ENCODE peak calls at places on chromosomes 4 and X, in four cellular contexts. C is adrenal gland, J is IMR-90, G is Peyer's patch. V is an unnamed sample. For H3K4me1, the result is how much of the 10 kb centered on the place peaks cover.

GRCh38 chr4:153804742-153805141 is 15.9 kb upstream of the SFRP2 start:
- DNase-seq in C (no peak), J (no peak), G (no peak), V (no peak)

GRCh38 chr4:118279328-118279727 is 73.5 kb downstream of the PRSS12 start:
- DNase-seq in C (no peak), J (no peak), G (no peak), V (no peak)

GRCh38 chr4:112173593-112174559 is 28.6 kb downstream of the FAM241A start:
- DNase-seq in C (no peak), J (no peak), G (no peak), V (no peak)

GRCh38 chr4:168708108-168708507 is 211.3 kb downstream of the PALLD start:
- DNase-seq in C (no peak), J (peak), G (no peak), V (no peak)

GRCh38 chr4:151807220-151807619 is 46.4 kb upstream of the GATB start:
- DNase-seq in C (no peak), J (no peak), G (peak), V (no peak)

GRCh38 chr4:1973661-1974060 is 35.1 kb downstream of the NELFA start:
- DNase-seq in C (no peak), J (no peak), G (no peak), V (no peak)

GRCh38 chrX:71128915-71129765 is 10.7 kb downstream of the MED12 start:
- DNase-seq in C (peak), J (peak), G (peak), V (peak)

GRCh38 chrX:7927259-7928167 is at the start of gene PNPLA4:
- DNase-seq in C (peak), J (peak), G (peak), V (peak)

GRCh38 chr4:174423257-174423944 is 98.9 kb downstream of the HPGD start:
- DNase-seq in C (peak), J (peak), G (no peak), V (peak)

GRCh38 chrX:47351706-47352105 is 18.7 kb upstream of the ZNF157 start:
- DNase-seq in C (peak), J (peak), G (no peak), V (no peak)

GRCh38 chr4:99679204-99679603 is 21.6 kb upstream of the C4orf54 start:
- DNase-seq in C (peak), J (no peak), G (no peak), V (no peak)

GRCh38 chr4:82921795-82922194 is 21.3 kb downstream of the THAP9 start:
- DNase-seq in C (no peak), J (no peak), G (no peak), V (no peak)

GRCh38 chr4:52659722-52660261 is 691 bp upstream of the USP46 start:
- DNase-seq in C (peak), J (no peak), G (peak), V (peak)

GRCh38 chrX:11666180-11666579 is 460 bp upstream of the ARHGAP6 start:
- DNase-seq in C (no peak), J (no peak), G (no peak), V (no peak)

GRCh38 chr4:70818921-70819320 is 20.8 kb downstream of the GRSF1 start:
- DNase-seq in C (no peak), J (no peak), G (no peak), V (no peak)

GRCh38 chr4:94127707-94128328 is 79.8 kb upstream of the SMARCAD1 start:
- DNase-seq in C (no peak), J (peak), G (no peak), V (no peak)

GRCh38 chr4:122875949-122876348 is 46.4 kb downstream of the NUDT6 start:
- DNase-seq in C (no peak), J (no peak), G (no peak), V (no peak)

GRCh38 chrX:68455151-68455510 is 21.8 kb upstream of the OPHN1 start:
- DNase-seq in C (no peak), J (no peak), G (no peak), V (no peak)

GRCh38 chr4:159212675-159213297 is 109.9 kb downstream of the RAPGEF2 start:
- DNase-seq in C (no peak), J (no peak), G (no peak), V (no peak)

GRCh38 chrX:332916-333610 is 14.5 kb upstream of the GTPBP6 start:
- DNase-seq in C (peak), J (no peak), G (no peak), V (no peak)

GRCh38 chr4:150609131-150609530 is 27.2 kb downstream of the MAB21L2 start:
- DNase-seq in C (no peak), J (peak), G (no peak), V (no peak)

GRCh38 chr4:165325732-165326512 is 1.5 kb upstream of the MSMO1 start:
- DNase-seq in C (peak), J (peak), G (no peak), V (no peak)

GRCh38 chr4:68079918-68080317 is 49.8 kb downstream of the TMPRSS11F start:
- DNase-seq in C (no peak), J (no peak), G (no peak), V (no peak)

GRCh38 chrX:113400193-113400704 is 559.6 kb upstream of the AMOT start:
- DNase-seq in C (no peak), J (no peak), G (no peak), V (no peak)

GRCh38 chr4:98728433-98728832 is 70.0 kb upstream of the TSPAN5 start:
- DNase-seq in C (peak), J (peak), G (no peak), V (no peak)

GRCh38 chrX:50704987-50705386 is 109.0 kb downstream of the SHROOM4 start:
- DNase-seq in C (no peak), J (no peak), G (no peak), V (no peak)

GRCh38 chrX:16785247-16786138 is 773 bp upstream of the TXLNG start:
- DNase-seq in C (peak), J (no peak), G (peak), V (peak)

GRCh38 chrX:48648299-48648698 is 35.3 kb upstream of the WAS start:
- DNase-seq in C (peak), J (peak), G (no peak), V (peak)

GRCh38 chr4:22884157-22884556 is 191.4 kb downstream of the GBA3 start:
- DNase-seq in C (no peak), J (no peak), G (no peak), V (no peak)

GRCh38 chr4:185874516-185875230 is 62.7 kb upstream of the SORBS2 start:
- DNase-seq in C (peak), J (peak), G (no peak), V (no peak)

GRCh38 chrX:154987940-154988339 is 34.6 kb downstream of the F8 start:
- DNase-seq in C (no peak), J (no peak), G (no peak), V (no peak)

GRCh38 chrX:318068-318738 is 393 bp downstream of the GTPBP6 start:
- DNase-seq in C (peak), J (peak), G (peak), V (peak)

GRCh38 chr4:162461952-162462351 is 298.2 kb upstream of the FSTL5 start:
- DNase-seq in C (no peak), J (no peak), G (no peak), V (no peak)
- TF ChIP-seq CTCF in C (no peak), J (no peak), G (no peak), V (no peak)

GRCh38 chr4:102817021-102817605 is 10.2 kb downstream of the UBE2D3 start:
- DNase-seq in C (no peak), J (no peak), G (no peak), V (no peak)

GRCh38 chr4:102817613-102818268 is 9.6 kb downstream of the UBE2D3 start:
- DNase-seq in C (no peak), J (no peak), G (no peak), V (no peak)

GRCh38 chr4:102819588-102820365 is 7.6 kb downstream of the UBE2D3 start:
- DNase-seq in C (no peak), J (peak), G (no peak), V (no peak)

DNA sequence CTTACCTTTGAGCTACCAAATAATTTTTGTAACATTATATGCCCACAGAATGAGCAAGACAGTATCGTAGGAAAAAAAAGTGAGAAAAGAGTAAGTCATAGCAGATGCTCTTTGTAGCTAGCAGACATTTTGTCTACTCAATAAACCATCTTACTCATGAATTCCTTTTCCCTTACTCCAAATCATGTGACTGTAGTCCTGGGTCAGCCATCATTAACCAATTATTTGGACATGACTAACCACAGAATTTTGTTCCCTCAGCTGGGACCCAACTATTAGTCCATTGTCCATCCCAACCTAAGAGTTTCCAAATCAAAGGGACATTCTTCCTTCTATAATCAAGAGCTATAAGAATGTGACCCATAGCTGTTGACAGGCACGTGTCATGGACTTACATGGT is 11.4 kb downstream of the UBE2D3 start:
- DNase-seq in C (no peak), J (peak), G (no peak), V (no peak)
- H3K4me1 ChIP-seq in C (half or more), J (under half), G (half or more), V (half or more)

GRCh38 chrX:10110984-10111363 is 45.8 kb upstream of the CLCN4 start:
- DNase-seq in C (no peak), J (no peak), G (no peak), V (no peak)
- H3K4me3 ChIP-seq in C (no peak), J (no peak), G (no peak), V (no peak)

GRCh38 chr4:20298986-20299385 is 47.3 kb downstream of the SLIT2 start:
- DNase-seq in C (no peak), J (no peak), G (no peak), V (no peak)

GRCh38 chr4:20297800-20298199 is 46.1 kb downstream of the SLIT2 start:
- DNase-seq in C (no peak), J (no peak), G (no peak), V (no peak)

GRCh38 chr4:20297246-20297645 is 45.5 kb downstream of the SLIT2 start:
- DNase-seq in C (no peak), J (peak), G (no peak), V (no peak)

GRCh38 chr4:20301161-20301560 is 49.5 kb downstream of the SLIT2 start:
- DNase-seq in C (no peak), J (no peak), G (no peak), V (no peak)

GRCh38 chr4:20299515-20299914 is 47.8 kb downstream of the SLIT2 start:
- DNase-seq in C (peak), J (peak), G (no peak), V (no peak)
- TF ChIP-seq CTCF in C (peak), J (peak), G (no peak), V (no peak)

GRCh38 chrX:12958059-12958458 is 16.9 kb upstream of the TMSB4X start:
- DNase-seq in C (no peak), J (no peak), G (no peak), V (no peak)

GRCh38 chrX:12956704-12957541 is 18.0 kb upstream of the TMSB4X start:
- DNase-seq in C (no peak), J (peak), G (no peak), V (peak)

GRCh38 chrX:12954981-12955380 is 19.9 kb upstream of the TMSB4X start:
- DNase-seq in C (no peak), J (no peak), G (no peak), V (no peak)

GRCh38 chrX:12954376-12954775 is 20.5 kb upstream of the TMSB4X start:
- DNase-seq in C (no peak), J (no peak), G (no peak), V (no peak)

DNA sequence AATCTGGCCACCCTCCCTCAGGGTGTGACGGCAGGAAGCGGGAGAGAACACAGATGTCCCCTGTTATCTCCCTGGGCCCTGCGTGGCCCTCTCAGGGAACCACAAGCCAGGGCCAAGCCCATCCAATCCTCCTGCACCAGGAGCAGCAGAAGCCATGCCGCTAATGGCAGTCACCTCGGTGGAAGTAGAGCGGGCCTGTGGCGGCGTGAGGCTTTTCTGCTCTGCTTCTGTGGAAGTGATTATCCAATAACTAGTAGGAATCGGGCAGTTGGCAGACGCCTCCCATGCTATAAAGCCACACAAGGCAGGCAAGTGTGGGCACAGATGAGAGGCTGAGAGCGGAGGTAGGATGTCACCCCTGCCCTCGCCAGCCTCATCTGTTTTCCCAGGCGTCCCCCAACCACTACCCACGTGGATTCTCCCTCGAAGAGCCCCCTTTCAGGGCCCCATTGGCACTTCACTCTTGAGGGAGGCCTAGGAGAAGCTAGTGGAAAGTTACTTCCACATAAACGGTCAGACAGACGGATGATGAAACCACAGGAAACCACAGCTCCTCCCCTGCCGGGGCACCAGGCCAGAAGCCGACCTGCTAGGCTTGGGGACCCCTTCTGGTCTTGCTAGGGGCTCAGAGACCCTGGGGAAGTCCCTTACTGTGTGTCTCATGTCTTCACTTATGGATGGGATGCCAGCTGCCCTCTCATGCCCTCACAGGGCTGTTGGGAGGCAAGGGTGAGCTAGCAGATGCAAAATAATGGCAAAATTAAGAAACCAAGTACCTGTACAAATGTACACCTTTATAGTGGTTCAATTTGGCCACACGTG is 18.8 kb upstream of the TMSB4X start:
- DNase-seq in C (peak), J (peak), G (no peak), V (peak)
- H3K4me1 ChIP-seq in C (under half), J (under half), G (under half), V (under half)

GRCh38 chr4:3047464-3048286 is 26.7 kb downstream of the HTT-AS start:
- DNase-seq in C (peak), J (peak), G (peak), V (peak)
- H3K4me3 ChIP-seq in C (no peak), J (no peak), G (peak), V (no peak)

GRCh38 chr4:28378109-28378830 is 1517.6 kb downstream of the STIM2 start:
- DNase-seq in C (no peak), J (no peak), G (no peak), V (no peak)
- TF ChIP-seq CTCF in C (no peak), J (no peak), G (no peak), V (no peak)

DNA sequence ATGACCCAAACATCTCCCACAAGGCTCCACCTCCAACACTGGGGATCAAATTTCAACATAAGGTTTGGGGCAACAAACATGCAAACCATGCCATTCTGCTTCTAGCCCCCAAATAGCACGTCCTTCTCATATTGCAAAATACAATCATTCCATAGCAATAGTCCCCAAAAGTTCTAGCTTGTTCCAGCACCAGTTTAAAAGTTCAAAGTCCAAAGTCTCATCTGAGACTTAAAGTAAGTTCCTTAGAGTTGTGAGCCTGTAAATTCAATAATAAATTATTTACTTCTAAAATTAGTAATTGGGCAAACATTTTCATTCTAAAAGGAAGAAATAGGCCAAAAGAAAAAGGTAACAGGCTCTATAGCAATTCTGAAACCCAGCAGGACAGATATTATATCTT is 8.9 kb upstream of the TASL start:
- DNase-seq in C (no peak), J (no peak), G (no peak), V (no peak)
- H3K4me1 ChIP-seq in C (under half), J (under half), G (under half), V (under half)

V was measured in mucosa of descending colon.